ENCODE peak calls at places on chromosome 19, in six cellular contexts. C, F, X, A, Y and K are unnamed samples.

GRCh38 chr19:15243236-15243957 is 11.1 kb upstream of the EPHX3 start:
- DNase-seq in C (no peak), F (no peak), X (no peak), A (no peak), Y (no peak), K (no peak)

GRCh38 chr19:45852145-45852750 is 10.7 kb downstream of the SYMPK start:
- DNase-seq in C (no peak), F (no peak), X (no peak), A (no peak), Y (no peak), K (no peak)

GRCh38 chr19:40465025-40465780 is at the start of gene BLVRB:
- DNase-seq in C (peak; percentile 82), F (no peak), X (peak; percentile 77), A (no peak), Y (no peak), K (peak; percentile 99)

GRCh38 chr19:16628984-16629691 is 1.1 kb upstream of the MED26 start:
- DNase-seq in C (peak; percentile 39), F (no peak), X (peak; percentile 62), A (peak; percentile 74), Y (peak; percentile 13), K (peak; percentile 52)

GRCh38 chr19:36212895-36213294 is 1.6 kb downstream of the ZNF565 start:
- DNase-seq in C (no peak), F (no peak), X (no peak), A (no peak), Y (no peak), K (no peak)

GRCh38 chr19:35513231-35513974 is at the start of gene DMKN:
- DNase-seq in C (no peak), F (no peak), X (peak; percentile 66), A (no peak), Y (no peak), K (no peak)

GRCh38 chr19:13013649-13014048 is 18.4 kb downstream of the NFIX start:
- DNase-seq in C (peak; percentile 26), F (no peak), X (no peak), A (no peak), Y (no peak), K (no peak)

GRCh38 chr19:45824531-45825262 is 9.6 kb upstream of the RSPH6A start:
- DNase-seq in C (no peak), F (no peak), X (no peak), A (no peak), Y (no peak), K (no peak)

GRCh38 chr19:53394974-53395839 is at the start of gene ZNF765:
- DNase-seq in C (peak; percentile 76), F (peak; percentile 95), X (peak; percentile 92), A (peak; percentile 85), Y (peak; percentile 96), K (peak; percentile 86)

GRCh38 chr19:32691952-32692726 is 518 bp downstream of the NUDT19 start:
- DNase-seq in C (peak; percentile 64), F (peak; percentile 67), X (peak; percentile 72), A (peak; percentile 82), Y (peak; percentile 67), K (peak; percentile 67)

GRCh38 chr19:35596366-35596999 is 10.5 kb downstream of the PMIS2 start:
- DNase-seq in C (no peak), F (no peak), X (peak; percentile 14), A (no peak), Y (peak; percentile 23), K (peak; percentile 55)

GRCh38 chr19:14979498-14980255 is at the start of gene SLC1A6:
- DNase-seq in C (no peak), F (no peak), X (no peak), A (no peak), Y (peak; percentile 3), K (no peak)

GRCh38 chr19:47362321-47362720 is 13.2 kb downstream of the DHX34 start:
- DNase-seq in C (no peak), F (no peak), X (no peak), A (no peak), Y (no peak), K (no peak)

GRCh38 chr19:19602713-19603320 is 15.7 kb downstream of the PBX4 start:
- DNase-seq in C (no peak), F (no peak), X (no peak), A (no peak), Y (no peak), K (no peak)

GRCh38 chr19:35533822-35534521 is 716 bp downstream of the GAPDHS start:
- DNase-seq in C (peak; percentile 27), F (peak; percentile 35), X (peak; percentile 25), A (no peak), Y (peak; percentile 26), K (peak; percentile 77)